ENCODE peak calls at places on chromosomes 11 and 22, in four cellular contexts. K, H, D and Q are unnamed samples.

GRCh38 chr22:48587236-48587865 is 1240.3 kb downstream of the BRD1 start:
- DNase-seq in K (no peak), H (no peak), D (no peak), Q (no peak)

GRCh38 chr11:86171627-86172026 is 72.9 kb upstream of the EED start:
- DNase-seq in K (no peak), H (no peak), D (no peak), Q (no peak)

GRCh38 chr11:2367266-2368160 is 9.6 kb upstream of the CD81 start:
- DNase-seq in K (no peak), H (no peak), D (no peak), Q (no peak)

GRCh38 chr11:44066732-44067131 is 662 bp downstream of the ACCS start:
- DNase-seq in K (peak; percentile 31), H (no peak), D (peak; percentile 88), Q (no peak)

GRCh38 chr22:31142285-31142684 is 2.0 kb upstream of the PLA2G3 start:
- DNase-seq in K (no peak), H (no peak), D (no peak), Q (no peak)

GRCh38 chr11:124072147-124072546 is 31.0 kb upstream of the OR10G7 start:
- DNase-seq in K (no peak), H (no peak), D (no peak), Q (no peak)

GRCh38 chr11:111631666-111632039 is 29.4 kb downstream of the SIK2 start:
- DNase-seq in K (no peak), H (no peak), D (peak; percentile 89), Q (no peak)

GRCh38 chr11:61716478-61717285 is 35.8 kb upstream of the MYRF start:
- DNase-seq in K (no peak), H (no peak), D (peak; percentile 20), Q (no peak)

DNA sequence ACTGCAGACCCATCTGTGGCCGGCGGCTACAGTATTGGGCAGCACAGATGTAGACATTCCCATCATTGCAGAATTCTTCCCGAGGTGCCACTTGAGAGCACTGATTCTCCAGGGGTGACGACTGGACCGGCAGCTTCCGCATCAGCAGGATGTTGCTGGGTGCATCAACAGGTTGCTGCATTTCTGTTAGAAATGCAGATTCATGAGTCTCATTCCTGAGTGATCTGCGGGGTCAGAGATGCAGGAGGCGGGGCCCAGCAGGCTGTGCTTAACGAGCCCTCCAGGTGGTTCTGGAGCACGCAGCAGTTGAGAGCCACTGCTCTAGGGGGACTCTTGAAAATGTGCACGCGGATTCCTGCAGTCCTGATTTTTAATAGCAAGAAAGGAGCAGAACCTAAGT is 321.8 kb downstream of the TBC1D22A start:
- DNase-seq in K (no peak), H (no peak), D (no peak), Q (no peak)
- TF ChIP-seq EZH2phosphoT487 in K (no peak), H (no peak), D (no peak), Q (no peak)

DNA sequence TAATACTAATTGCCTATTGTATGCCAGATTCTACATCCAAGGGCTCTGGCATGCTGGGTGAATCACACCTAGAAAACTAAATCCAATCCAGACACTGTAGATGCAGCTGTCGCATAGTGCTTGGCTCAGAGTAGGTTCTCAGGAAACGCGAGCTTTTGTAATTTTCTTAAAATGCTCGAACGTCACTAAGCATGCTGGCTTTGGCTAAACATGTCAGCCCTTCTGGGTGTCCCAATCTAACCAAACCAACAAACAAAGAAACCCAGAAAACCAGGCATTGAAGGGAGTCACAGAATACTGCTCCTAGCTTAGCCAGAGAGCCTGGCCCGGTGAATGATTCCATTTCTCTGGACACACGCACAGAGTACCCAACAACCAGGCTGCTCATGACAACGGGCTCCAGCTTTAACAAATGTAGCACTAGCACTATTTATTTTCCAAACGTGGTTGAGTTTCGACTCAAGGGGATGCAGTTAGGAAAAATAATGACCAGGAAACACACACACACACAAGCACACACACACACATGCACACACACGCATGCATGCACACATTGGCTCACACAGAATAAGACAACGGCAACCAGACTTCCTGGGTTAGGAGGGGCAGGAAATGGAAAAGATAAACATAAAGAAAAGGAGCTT is 492.6 kb downstream of the MIAT start:
- DNase-seq in K (no peak), H (no peak), D (peak; percentile 75), Q (no peak)
- H3K4me2 ChIP-seq in K (no peak overlapping the region), H (no peak overlapping the region), D (peak overlapping the region; percentile 35), Q (peak overlapping the region; percentile 29)

GRCh38 chr11:78741794-78742193 is 167.1 kb upstream of the NARS2 start:
- DNase-seq in K (no peak), H (no peak), D (no peak), Q (no peak)

GRCh38 chr11:78740175-78741161 is 165.8 kb upstream of the NARS2 start:
- DNase-seq in K (no peak), H (no peak), D (no peak), Q (no peak)

GRCh38 chr11:78735711-78736110 is 161.0 kb upstream of the NARS2 start:
- DNase-seq in K (no peak), H (no peak), D (no peak), Q (no peak)

GRCh38 chr11:78742430-78742829 is 167.8 kb upstream of the NARS2 start:
- DNase-seq in K (no peak), H (no peak), D (peak; percentile 5), Q (no peak)

DNA sequence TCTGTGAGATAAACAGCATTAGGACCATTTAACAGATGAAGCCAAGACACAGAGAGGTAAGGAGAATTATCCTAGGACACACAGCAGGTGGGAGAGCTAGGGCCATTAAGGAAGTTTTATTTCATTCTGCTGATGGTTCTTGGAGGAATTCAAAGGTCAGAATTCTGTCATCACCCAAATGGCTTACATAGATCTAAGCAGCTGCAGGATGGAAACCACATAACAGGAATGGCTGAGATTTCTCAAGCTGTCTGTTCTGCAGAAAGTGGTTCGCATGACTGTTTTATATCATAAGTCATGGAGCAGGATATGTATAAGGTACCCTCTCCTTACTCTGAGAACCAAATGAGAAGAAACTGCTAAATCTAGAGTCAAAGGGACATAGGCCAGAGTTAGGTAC is 163.2 kb upstream of the NARS2 start:
- DNase-seq in K (no peak), H (no peak), D (no peak), Q (no peak)
- TF ChIP-seq EZH2phosphoT487 in K (no peak), H (no peak), D (no peak), Q (no peak)

DNA sequence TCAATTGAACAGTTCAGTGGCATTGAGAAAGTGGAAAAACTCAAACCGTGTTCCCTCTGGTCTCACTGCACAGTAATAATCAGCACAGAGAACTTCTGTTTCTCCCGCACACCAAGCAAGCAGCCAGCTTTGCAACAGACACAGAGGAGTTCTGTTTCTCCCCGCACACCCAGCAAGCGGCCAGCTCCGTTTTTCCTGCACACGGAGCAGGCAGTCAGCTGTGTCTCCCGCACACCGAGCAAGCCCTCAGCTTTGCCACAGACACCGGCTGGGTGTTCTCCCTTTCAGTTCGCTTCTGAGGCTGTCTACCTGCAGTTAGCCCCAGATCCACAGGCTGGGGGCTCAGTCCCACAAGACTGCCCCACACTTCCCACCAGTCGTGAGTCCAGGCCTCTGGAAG is 9.9 kb upstream of the TALDO1 start:
- DNase-seq in K (no peak), H (no peak), D (no peak), Q (no peak)
- H3K4me2 ChIP-seq in K (no peak overlapping the region), H (no peak overlapping the region), D (no peak overlapping the region), Q (no peak overlapping the region)

GRCh38 chr11:84947970-84948600 is 679.1 kb downstream of the DLG2 start:
- DNase-seq in K (no peak), H (no peak), D (peak; percentile 69), Q (no peak)
- TF ChIP-seq EZH2phosphoT487 in K (no peak), H (no peak), D (no peak), Q (no peak)

DNA sequence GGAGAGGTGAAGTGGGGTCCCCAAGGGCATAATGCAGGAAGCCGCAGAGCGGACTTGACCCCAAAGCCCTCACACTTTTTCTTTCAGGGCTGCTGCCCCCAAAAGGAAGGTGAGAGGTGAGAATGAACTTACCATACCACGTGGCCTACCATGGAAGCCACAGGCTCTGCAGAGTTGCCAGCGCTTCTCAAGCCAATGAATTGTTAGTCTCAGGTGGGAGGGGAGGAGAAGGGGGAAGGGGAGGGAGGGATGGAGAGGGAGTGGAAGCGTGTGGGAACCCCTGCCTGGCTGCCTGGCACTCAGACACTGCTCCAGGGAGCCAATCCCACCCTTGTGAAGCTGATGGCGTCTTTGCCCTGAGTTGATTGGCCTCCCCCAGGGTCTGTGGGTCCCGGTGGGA is 76.9 kb upstream of the WNT11 start:
- DNase-seq in K (no peak), H (no peak), D (no peak), Q (no peak)
- H3K4me2 ChIP-seq in K (no peak overlapping the region), H (no peak overlapping the region), D (no peak overlapping the region), Q (no peak overlapping the region)

GRCh38 chr22:26648011-26648497 is 9.3 kb upstream of the MIAT start:
- DNase-seq in K (no peak), H (peak; percentile 94), D (no peak), Q (peak; percentile 67)
- TF ChIP-seq EZH2phosphoT487 in K (no peak), H (no peak), D (no peak), Q (no peak)

GRCh38 chr11:67379061-67380058 is 6.0 kb upstream of the CLCF1 start:
- DNase-seq in K (no peak), H (no peak), D (peak; percentile 94), Q (no peak)
- H3K4me2 ChIP-seq in K (peak overlapping the region; percentile 88), H (no peak overlapping the region), D (peak overlapping the region; percentile 33), Q (no peak overlapping the region)

GRCh38 chr11:10134975-10135481 is 159.0 kb downstream of the SBF2 start:
- DNase-seq in K (no peak), H (no peak), D (no peak), Q (no peak)
- TF ChIP-seq EZH2phosphoT487 in K (no peak), H (no peak), D (no peak), Q (no peak)

GRCh38 chr22:39958916-39959639 is 1.1 kb upstream of the TMA7B start:
- DNase-seq in K (no peak), H (no peak), D (no peak), Q (no peak)

GRCh38 chr22:39958009-39958711 is 2.0 kb upstream of the TMA7B start:
- DNase-seq in K (no peak), H (no peak), D (no peak), Q (no peak)

GRCh38 chr22:39954584-39955055 is 5.6 kb upstream of the TMA7B start:
- DNase-seq in K (no peak), H (no peak), D (peak; percentile 60), Q (no peak)

GRCh38 chr22:39955675-39956074 is 4.5 kb upstream of the TMA7B start:
- DNase-seq in K (no peak), H (no peak), D (no peak), Q (no peak)

GRCh38 chr22:39956932-39957664 is 3.1 kb upstream of the TMA7B start:
- DNase-seq in K (no peak), H (no peak), D (no peak), Q (peak; percentile 42)
- H3K4me2 ChIP-seq in K (no peak overlapping the region), H (no peak overlapping the region), D (no peak overlapping the region), Q (peak overlapping the region; percentile 38)